ENCODE peak calls at places on chromosomes 2 and 18, in six cellular contexts. J, F, T, C, M and Q are unnamed samples.

GRCh38 chr2:102357975-102358374 is 2.4 kb downstream of the IL18R1 start:
- DNase-seq in T (no peak), M (no peak), C (no peak), F (no peak), J (no peak), Q (no peak)

GRCh38 chr2:96923810-96924774 is 54.2 kb upstream of the SEMA4C start:
- DNase-seq in C (no peak), F (no peak), M (no peak), T (no peak), J (no peak), Q (no peak)

GRCh38 chr2:61662990-61663389 is 124.8 kb upstream of the XPO1 start:
- DNase-seq in M (no peak), T (no peak), C (no peak), F (no peak), J (no peak), Q (no peak)

GRCh38 chr2:9675369-9676351 is 44.9 kb upstream of the YWHAQ start:
- DNase-seq in F (no peak), C (no peak), T (no peak), M (peak; percentile 71), J (no peak), Q (no peak)

GRCh38 chr2:95552911-95553310 is 38.9 kb upstream of the TRIM43 start:
- DNase-seq in T (no peak), J (no peak), C (no peak), F (no peak), M (no peak), Q (no peak)

GRCh38 chr2:197877038-197877437 is 72.6 kb downstream of the PLCL1 start:
- DNase-seq in J (no peak), M (no peak), T (no peak), F (no peak), C (no peak), Q (no peak)

GRCh38 chr2:166727105-166727504 is 161.2 kb upstream of the XIRP2 start:
- DNase-seq in T (no peak), C (no peak), F (no peak), M (no peak), J (no peak), Q (no peak)

GRCh38 chr2:165371356-165371755 is 98.1 kb upstream of the CSRNP3 start:
- DNase-seq in F (no peak), M (no peak), T (no peak), J (no peak), C (no peak), Q (no peak)

GRCh38 chr2:113894156-113894743 is 4.4 kb downstream of the ACTR3 start:
- DNase-seq in T (no peak), C (no peak), J (no peak), M (no peak), F (no peak), Q (no peak)

GRCh38 chr2:179020156-179020750 is 29.7 kb downstream of the CCDC141 start:
- DNase-seq in T (peak; percentile 77), F (peak; percentile 17), C (no peak), J (no peak), M (no peak), Q (peak; percentile 40)

GRCh38 chr2:208318127-208318526 is 52.1 kb downstream of the PIKFYVE start:
- DNase-seq in C (no peak), M (no peak), J (no peak), T (no peak), F (no peak), Q (no peak)

GRCh38 chr2:71747573-71747972 is 294.2 kb downstream of the DYSF start:
- DNase-seq in M (no peak), T (no peak), C (no peak), J (no peak), F (no peak), Q (no peak)

GRCh38 chr2:7904319-7904718 is 777.5 kb upstream of the ID2 start:
- DNase-seq in T (no peak), F (no peak), J (no peak), C (no peak), M (no peak), Q (no peak)

GRCh38 chr18:28522250-28522649 is 345.3 kb upstream of the CDH2 start:
- DNase-seq in F (no peak), J (no peak), C (no peak), T (no peak), M (no peak), Q (no peak)

GRCh38 chr2:67923696-67924095 is 139.1 kb downstream of the C1D start:
- DNase-seq in C (no peak), M (no peak), J (no peak), F (no peak), T (no peak), Q (peak; percentile 10)

GRCh38 chr2:85174943-85175342 is 41.8 kb downstream of the TCF7L1 start:
- DNase-seq in T (no peak), F (no peak), M (no peak), J (no peak), C (no peak), Q (no peak)

GRCh38 chr2:152200562-152201465 is 25.3 kb upstream of the STAM2 start:
- DNase-seq in T (peak; percentile 21), C (peak; percentile 79), F (no peak), M (peak; percentile 2), J (peak; percentile 76), Q (no peak)

GRCh38 chr2:174051741-174052638 is 86.8 kb upstream of the SP3 start:
- DNase-seq in J (no peak), T (no peak), M (no peak), C (no peak), F (no peak), Q (no peak)

GRCh38 chr2:218284106-218284811 is 8.0 kb downstream of the TMBIM1 start:
- DNase-seq in T (no peak), M (no peak), F (peak; percentile 39), J (no peak), C (no peak), Q (no peak)

GRCh38 chr2:242060212-242060835 is 190.8 kb downstream of the RTP5 start:
- DNase-seq in J (no peak), T (no peak), F (no peak), C (no peak), M (no peak), Q (no peak)

GRCh38 chr2:218882463-218882821 is 1.8 kb downstream of the WNT10A start:
- DNase-seq in M (no peak), T (no peak), J (no peak), F (no peak), C (no peak), Q (no peak)

GRCh38 chr2:210250577-210250976 is 25.3 kb upstream of the ACADL start:
- DNase-seq in J (no peak), F (no peak), M (no peak), T (no peak), C (no peak), Q (no peak)

GRCh38 chr2:111227716-111228141 is 107.0 kb downstream of the BCL2L11 start:
- DNase-seq in F (no peak), C (no peak), M (no peak), J (no peak), T (no peak), Q (no peak)